ENCODE peak calls at places on chromosome 9, in four cellular contexts. One of them, this sample, is unnamed. For H3K27me3, the result is how much of the 10 kb centered on the place peaks cover.

GRCh38 chr9:88746029-88746743 is 211.2 kb downstream of the NXNL2 start:
- DNase-seq in K562: no peak
- DNase-seq in fibroblast of lung: peak
- DNase-seq in GM23248: peak
- DNase-seq in this sample: no peak

GRCh38 chr9:110259566-110259965 is 3.3 kb upstream of the TXN start:
- DNase-seq in K562: no peak
- DNase-seq in fibroblast of lung: no peak
- DNase-seq in GM23248: no peak
- DNase-seq in this sample: no peak

GRCh38 chr9:133848471-133848870 is 110.3 kb upstream of the SARDH start:
- DNase-seq in K562: no peak
- DNase-seq in fibroblast of lung: no peak
- DNase-seq in GM23248: no peak
- DNase-seq in this sample: no peak

GRCh38 chr9:101037433-101037832 is 8.9 kb downstream of the PLPPR1 start:
- DNase-seq in K562: no peak
- DNase-seq in fibroblast of lung: no peak
- DNase-seq in GM23248: no peak
- DNase-seq in this sample: no peak

GRCh38 chr9:120729796-120730195 is 15.5 kb upstream of the MEGF9 start:
- DNase-seq in K562: peak
- DNase-seq in fibroblast of lung: no peak
- DNase-seq in GM23248: no peak
- DNase-seq in this sample: no peak

GRCh38 chr9:15231788-15232635 is 75.0 kb downstream of the TTC39B start:
- DNase-seq in K562: peak
- DNase-seq in fibroblast of lung: peak
- DNase-seq in GM23248: peak
- DNase-seq in this sample: no peak

GRCh38 chr9:133100518-133101355 is 20.3 kb downstream of the RALGDS start:
- DNase-seq in K562: no peak
- DNase-seq in fibroblast of lung: no peak
- DNase-seq in GM23248: no peak
- DNase-seq in this sample: no peak

GRCh38 chr9:120439147-120439546 is 140.8 kb downstream of the CDK5RAP2 start:
- DNase-seq in K562: peak
- DNase-seq in fibroblast of lung: peak
- DNase-seq in GM23248: peak
- DNase-seq in this sample: peak

GRCh38 chr9:81613002-81613750 is 76.2 kb downstream of the TLE1 start:
- DNase-seq in K562: no peak
- DNase-seq in fibroblast of lung: peak
- DNase-seq in GM23248: peak
- DNase-seq in this sample: no peak

GRCh38 chr9:116007824-116008223 is 145.8 kb upstream of the PAPPA start:
- DNase-seq in K562: no peak
- DNase-seq in fibroblast of lung: no peak
- DNase-seq in GM23248: no peak
- DNase-seq in this sample: no peak

GRCh38 chr9:3856592-3856991 is 330.8 kb upstream of the RFX3 start:
- DNase-seq in K562: no peak
- DNase-seq in fibroblast of lung: no peak
- DNase-seq in GM23248: peak
- DNase-seq in this sample: no peak

GRCh38 chr9:127035423-127035822 is 87.0 kb downstream of the ANGPTL2 start:
- DNase-seq in K562: no peak
- DNase-seq in fibroblast of lung: peak
- DNase-seq in GM23248: peak
- DNase-seq in this sample: no peak

GRCh38 chr9:31023793-31024192 is 1360.7 kb upstream of the ACO1 start:
- DNase-seq in K562: no peak
- DNase-seq in fibroblast of lung: no peak
- DNase-seq in GM23248: no peak
- DNase-seq in this sample: no peak

GRCh38 chr9:21141427-21141882 is at the start of gene IFNW1:
- DNase-seq in K562: no peak
- DNase-seq in fibroblast of lung: peak
- DNase-seq in GM23248: peak
- DNase-seq in this sample: no peak

GRCh38 chr9:37730840-37731239 is 22.8 kb upstream of the TRMT10B start:
- DNase-seq in K562: no peak
- DNase-seq in fibroblast of lung: no peak
- DNase-seq in GM23248: no peak
- DNase-seq in this sample: no peak

GRCh38 chr9:32705059-32705458 is 69.6 kb upstream of the TAF1L start:
- DNase-seq in K562: no peak
- DNase-seq in fibroblast of lung: no peak
- DNase-seq in GM23248: peak
- DNase-seq in this sample: no peak

GRCh38 chr9:12426198-12426864 is 266.9 kb upstream of the TYRP1 start:
- DNase-seq in K562: no peak
- DNase-seq in fibroblast of lung: peak
- DNase-seq in GM23248: peak
- DNase-seq in this sample: peak
- H2AFZ ChIP-seq in K562: no peak
- H2AFZ ChIP-seq in fibroblast of lung: no peak
- H2AFZ ChIP-seq in GM23248: no peak
- H2AFZ ChIP-seq in this sample: no peak

DNA sequence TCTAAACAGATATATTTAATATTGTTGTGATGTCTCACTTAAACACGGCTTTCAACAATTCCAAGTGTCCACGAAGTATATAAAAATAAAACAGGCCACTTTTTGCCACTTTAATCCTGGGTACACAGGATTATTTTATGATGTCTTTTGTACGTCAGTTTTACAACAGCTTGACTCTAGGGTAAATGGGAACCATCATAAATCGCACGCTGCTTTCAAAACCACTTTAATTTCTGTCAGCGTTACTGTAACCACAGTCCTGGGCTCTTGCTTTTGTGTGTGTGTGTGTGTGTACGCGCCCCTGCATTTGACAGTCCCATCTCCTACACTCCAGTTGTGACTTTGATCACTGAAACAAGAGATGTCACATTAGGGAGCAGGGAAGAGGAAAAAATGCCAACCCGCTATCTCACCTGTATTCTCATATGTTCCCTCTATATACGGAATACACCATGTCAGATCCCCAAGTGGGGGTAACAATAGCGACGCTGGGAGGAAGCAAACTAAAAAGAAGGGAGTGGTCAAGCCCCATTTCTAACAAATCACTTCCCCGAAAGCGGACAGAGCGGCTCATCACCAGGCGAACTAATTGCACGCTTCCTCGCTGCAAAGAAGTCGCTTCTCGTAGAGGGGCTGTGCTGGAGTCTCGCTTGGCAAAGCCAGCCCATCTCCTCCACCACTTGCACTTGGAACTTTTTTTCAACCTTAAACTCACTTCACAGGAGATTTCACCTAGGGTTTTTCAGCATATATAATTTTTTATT is 1.1 kb downstream of the BNC2 start:
- DNase-seq in K562: no peak
- DNase-seq in fibroblast of lung: peak
- DNase-seq in GM23248: no peak
- DNase-seq in this sample: peak
- H3K4me2 ChIP-seq in K562: no peak
- H3K4me2 ChIP-seq in fibroblast of lung: peak
- H3K4me2 ChIP-seq in GM23248: peak
- H3K4me2 ChIP-seq in this sample: peak

GRCh38 chr9:131068076-131068816 is 28.1 kb upstream of the AIF1L start:
- DNase-seq in K562: no peak
- DNase-seq in fibroblast of lung: no peak
- DNase-seq in GM23248: no peak
- DNase-seq in this sample: no peak

GRCh38 chr9:131067625-131068024 is 28.7 kb upstream of the AIF1L start:
- DNase-seq in K562: no peak
- DNase-seq in fibroblast of lung: no peak
- DNase-seq in GM23248: no peak
- DNase-seq in this sample: no peak

GRCh38 chr9:131072107-131072870 is 24.0 kb upstream of the AIF1L start:
- DNase-seq in K562: no peak
- DNase-seq in fibroblast of lung: no peak
- DNase-seq in GM23248: no peak
- DNase-seq in this sample: no peak

GRCh38 chr9:131072871-131073237 is 23.5 kb upstream of the AIF1L start:
- DNase-seq in K562: no peak
- DNase-seq in fibroblast of lung: no peak
- DNase-seq in GM23248: no peak
- DNase-seq in this sample: no peak

GRCh38 chr9:131069699-131070098 is 26.6 kb upstream of the AIF1L start:
- DNase-seq in K562: no peak
- DNase-seq in fibroblast of lung: no peak
- DNase-seq in GM23248: no peak
- DNase-seq in this sample: no peak
- H3K27me3 ChIP-seq in K562: half or more
- H3K27me3 ChIP-seq in fibroblast of lung: under half
- H3K27me3 ChIP-seq in GM23248: under half
- H3K27me3 ChIP-seq in this sample: under half

DNA sequence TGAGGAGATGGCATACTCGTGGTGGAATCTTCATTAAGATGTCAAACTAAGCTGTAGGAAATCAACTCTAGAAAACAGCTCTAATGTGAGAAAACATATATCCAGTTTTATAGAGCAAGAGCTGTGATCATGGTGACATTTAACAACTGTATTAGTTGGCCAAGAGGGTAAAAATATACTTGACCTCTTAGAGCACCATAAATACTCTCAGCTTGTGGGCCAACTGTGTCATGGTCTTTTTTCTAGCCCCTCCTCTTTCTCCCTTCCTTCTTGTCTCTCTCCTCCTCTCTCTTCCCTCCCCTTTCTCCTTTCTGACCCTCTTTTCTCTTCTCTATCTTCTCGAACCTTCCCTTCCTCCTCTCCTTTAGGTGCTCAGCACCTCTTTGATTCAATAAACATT is 54.7 kb downstream of the TMC1 start:
- DNase-seq in K562: no peak
- DNase-seq in fibroblast of lung: no peak
- DNase-seq in GM23248: no peak
- DNase-seq in this sample: no peak
- H2AFZ ChIP-seq in K562: peak
- H2AFZ ChIP-seq in fibroblast of lung: no peak
- H2AFZ ChIP-seq in GM23248: no peak
- H2AFZ ChIP-seq in this sample: peak

DNA sequence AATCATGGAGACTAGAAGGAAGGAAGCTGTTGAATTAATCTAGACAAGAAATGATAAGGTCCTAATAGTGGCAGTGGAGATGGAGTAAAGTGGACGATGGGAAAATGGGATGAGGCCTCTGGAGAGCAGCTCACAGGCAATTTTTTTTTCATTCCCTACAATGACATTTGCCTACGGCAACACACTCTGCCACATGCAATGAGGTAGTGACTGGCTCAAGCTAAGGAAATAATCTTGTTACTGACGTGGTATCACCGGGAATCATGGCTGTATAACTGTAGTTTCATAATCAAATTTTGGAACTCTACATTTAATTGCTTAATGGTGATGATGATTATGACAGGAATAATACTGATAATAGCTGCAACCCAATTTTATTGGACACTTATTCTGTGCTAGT is 12.1 kb upstream of the MOB3B start:
- DNase-seq in K562: no peak
- DNase-seq in fibroblast of lung: no peak
- DNase-seq in GM23248: no peak
- DNase-seq in this sample: no peak
- H3K4me2 ChIP-seq in K562: no peak
- H3K4me2 ChIP-seq in fibroblast of lung: no peak
- H3K4me2 ChIP-seq in GM23248: no peak
- H3K4me2 ChIP-seq in this sample: no peak

DNA sequence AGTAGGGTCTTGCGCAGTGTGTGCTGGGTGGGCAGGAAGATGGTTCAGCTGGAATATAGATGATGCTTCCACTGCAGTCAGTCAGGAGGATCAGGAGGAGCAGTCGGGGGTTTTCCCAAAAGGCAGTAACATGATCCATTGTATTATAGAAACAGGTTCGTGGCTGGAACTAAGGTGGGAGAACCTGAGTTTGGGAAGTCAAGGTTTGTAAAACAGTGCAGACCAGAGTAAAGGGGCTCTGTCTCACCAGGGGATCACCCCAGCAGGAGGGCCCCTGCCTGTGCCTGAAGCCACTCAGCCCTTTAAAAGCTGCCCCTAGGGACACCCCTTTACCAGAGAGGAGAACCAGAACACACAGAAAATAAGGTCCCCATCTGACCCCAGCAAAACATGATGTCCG is 213.4 kb downstream of the AUH start:
- DNase-seq in K562: no peak
- DNase-seq in fibroblast of lung: no peak
- DNase-seq in GM23248: no peak
- DNase-seq in this sample: no peak
- H3K27me3 ChIP-seq in K562: under half
- H3K27me3 ChIP-seq in fibroblast of lung: under half
- H3K27me3 ChIP-seq in GM23248: under half
- H3K27me3 ChIP-seq in this sample: under half

GRCh38 chr9:73135394-73135793 is 16.3 kb upstream of the ANXA1 start:
- DNase-seq in K562: no peak
- DNase-seq in fibroblast of lung: no peak
- DNase-seq in GM23248: peak
- DNase-seq in this sample: no peak
- H2AFZ ChIP-seq in K562: peak
- H2AFZ ChIP-seq in fibroblast of lung: no peak
- H2AFZ ChIP-seq in GM23248: peak
- H2AFZ ChIP-seq in this sample: no peak

DNA sequence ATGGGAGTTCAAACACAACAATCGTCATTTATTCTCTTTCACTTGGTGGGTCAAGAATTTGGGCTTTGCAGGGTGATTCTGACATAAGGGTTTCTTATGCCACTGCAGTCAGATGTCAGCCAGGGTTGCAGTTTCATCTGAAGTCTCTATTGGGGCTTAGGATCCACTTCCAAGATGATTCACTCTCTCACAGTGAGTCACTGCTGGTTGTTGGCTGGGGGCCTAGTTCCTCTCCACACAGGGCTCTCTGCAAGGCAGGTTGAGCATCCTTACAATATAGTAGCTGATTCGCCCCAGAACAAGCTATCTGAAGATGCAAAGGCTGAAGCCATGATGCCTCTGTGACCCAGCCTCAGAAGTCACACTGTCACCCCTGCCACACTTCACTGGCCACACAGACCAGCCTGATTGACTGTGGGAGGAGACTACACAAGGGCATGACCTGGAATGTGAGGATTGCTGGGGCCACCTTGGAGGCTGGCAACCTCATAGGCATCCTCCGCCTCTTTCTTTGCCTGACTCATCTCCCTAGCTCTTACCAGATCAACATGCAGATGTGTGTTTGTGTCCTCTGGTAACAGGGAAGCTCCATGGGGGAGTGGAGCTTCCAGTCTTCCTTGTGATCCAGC is 4.5 kb upstream of the CARD19 start:
- DNase-seq in K562: no peak
- DNase-seq in fibroblast of lung: peak
- DNase-seq in GM23248: peak
- DNase-seq in this sample: no peak
- H3K4me2 ChIP-seq in K562: no peak
- H3K4me2 ChIP-seq in fibroblast of lung: no peak
- H3K4me2 ChIP-seq in GM23248: no peak
- H3K4me2 ChIP-seq in this sample: no peak

This sample was measured in neuronal stem cell.